ENCODE peak calls at places on chromosomes 7 and 10, in six cellular contexts. One of them, this sample, is unnamed. For H3K9me3, the result is how much of the 10 kb centered on the place peaks cover.

GRCh38 chr7:84913731-84914130 is 273.1 kb downstream of the SEMA3D start:
- DNase-seq in PC-9: no peak
- DNase-seq in heart right ventricle: no peak
- DNase-seq in OCI-LY7: no peak
- DNase-seq in CD8-positive, alpha-beta T cell: no peak
- DNase-seq in tibial artery: no peak
- DNase-seq in this sample: no peak

GRCh38 chr7:43522406-43523156 is 60.3 kb upstream of the STK17A start:
- DNase-seq in tibial artery: no peak
- DNase-seq in heart right ventricle: no peak
- DNase-seq in OCI-LY7: no peak
- DNase-seq in PC-9: no peak
- DNase-seq in CD8-positive, alpha-beta T cell: no peak
- DNase-seq in this sample: no peak

GRCh38 chr10:70657036-70657435 is 15.3 kb upstream of the ADAMTS14 start:
- DNase-seq in heart right ventricle: no peak
- DNase-seq in CD8-positive, alpha-beta T cell: no peak
- DNase-seq in tibial artery: no peak
- DNase-seq in PC-9: no peak
- DNase-seq in OCI-LY7: no peak
- DNase-seq in this sample: no peak

GRCh38 chr7:151245360-151246160 is 2.9 kb downstream of the SMARCD3 start:
- DNase-seq in tibial artery: no peak
- DNase-seq in heart right ventricle: no peak
- DNase-seq in OCI-LY7: peak
- DNase-seq in PC-9: no peak
- DNase-seq in CD8-positive, alpha-beta T cell: peak
- DNase-seq in this sample: no peak

GRCh38 chr10:36017141-36017540 is 375.0 kb upstream of the FZD8 start:
- DNase-seq in CD8-positive, alpha-beta T cell: no peak
- DNase-seq in heart right ventricle: no peak
- DNase-seq in OCI-LY7: no peak
- DNase-seq in PC-9: no peak
- DNase-seq in tibial artery: no peak
- DNase-seq in this sample: no peak

GRCh38 chr10:112628951-112629604 is 182.1 kb downstream of the VTI1A start:
- DNase-seq in OCI-LY7: no peak
- DNase-seq in tibial artery: no peak
- DNase-seq in heart right ventricle: no peak
- DNase-seq in PC-9: no peak
- DNase-seq in CD8-positive, alpha-beta T cell: no peak
- DNase-seq in this sample: no peak

GRCh38 chr7:1286946-1287628 is 54.4 kb downstream of the UNCX start:
- DNase-seq in PC-9: no peak
- DNase-seq in OCI-LY7: no peak
- DNase-seq in CD8-positive, alpha-beta T cell: no peak
- DNase-seq in heart right ventricle: no peak
- DNase-seq in tibial artery: no peak
- DNase-seq in this sample: no peak

GRCh38 chr10:35949820-35950219 is 307.7 kb upstream of the FZD8 start:
- DNase-seq in heart right ventricle: no peak
- DNase-seq in PC-9: no peak
- DNase-seq in OCI-LY7: no peak
- DNase-seq in tibial artery: no peak
- DNase-seq in CD8-positive, alpha-beta T cell: no peak
- DNase-seq in this sample: no peak

GRCh38 chr10:21191512-21191911 is 294.4 kb upstream of the NEBL start:
- DNase-seq in tibial artery: no peak
- DNase-seq in PC-9: peak
- DNase-seq in OCI-LY7: no peak
- DNase-seq in CD8-positive, alpha-beta T cell: no peak
- DNase-seq in heart right ventricle: no peak
- DNase-seq in this sample: no peak

GRCh38 chr7:99860281-99861127 is 16.3 kb downstream of the OR2AE1 start:
- DNase-seq in tibial artery: peak
- DNase-seq in PC-9: peak
- DNase-seq in OCI-LY7: no peak
- DNase-seq in CD8-positive, alpha-beta T cell: no peak
- DNase-seq in heart right ventricle: no peak
- DNase-seq in this sample: peak

GRCh38 chr10:79406683-79407396 is 38.6 kb downstream of the ZCCHC24 start:
- DNase-seq in heart right ventricle: no peak
- DNase-seq in PC-9: no peak
- DNase-seq in CD8-positive, alpha-beta T cell: no peak
- DNase-seq in OCI-LY7: no peak
- DNase-seq in tibial artery: peak
- DNase-seq in this sample: no peak

GRCh38 chr10:75512534-75512933 is 81.1 kb downstream of the LRMDA start:
- DNase-seq in OCI-LY7: no peak
- DNase-seq in CD8-positive, alpha-beta T cell: no peak
- DNase-seq in heart right ventricle: no peak
- DNase-seq in PC-9: no peak
- DNase-seq in tibial artery: no peak
- DNase-seq in this sample: no peak

GRCh38 chr7:106655703-106656498 is 5.1 kb downstream of the CCDC71L start:
- DNase-seq in CD8-positive, alpha-beta T cell: no peak
- DNase-seq in PC-9: no peak
- DNase-seq in OCI-LY7: no peak
- DNase-seq in tibial artery: no peak
- DNase-seq in heart right ventricle: no peak
- DNase-seq in this sample: no peak

DNA sequence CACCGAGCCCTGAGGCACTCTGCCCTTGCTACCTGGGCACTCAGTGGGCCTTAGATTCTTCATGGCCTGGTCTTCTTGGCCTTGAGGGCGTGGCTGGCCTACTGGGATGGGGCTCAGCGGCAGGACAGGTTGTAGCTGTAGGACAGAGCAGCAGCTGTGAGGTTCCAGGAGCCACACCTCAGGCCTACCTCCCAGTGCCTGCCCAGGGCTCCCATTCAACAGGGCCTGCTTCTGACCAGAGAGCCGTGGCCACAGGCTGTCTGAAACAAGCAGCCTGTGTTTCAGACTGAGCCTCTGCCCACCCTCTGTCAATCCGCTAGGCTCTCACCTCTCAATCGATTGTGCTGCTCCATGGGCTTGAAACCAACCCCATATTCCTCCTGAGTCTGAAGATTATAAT is 928.0 kb upstream of the ZNF722 start:
- DNase-seq in heart right ventricle: no peak
- DNase-seq in OCI-LY7: no peak
- DNase-seq in CD8-positive, alpha-beta T cell: no peak
- DNase-seq in tibial artery: peak
- DNase-seq in PC-9: no peak
- DNase-seq in this sample: no peak
- H3K9me3 ChIP-seq in heart right ventricle: under half
- H3K9me3 ChIP-seq in OCI-LY7: under half
- H3K9me3 ChIP-seq in CD8-positive, alpha-beta T cell: under half
- H3K9me3 ChIP-seq in tibial artery: under half
- H3K9me3 ChIP-seq in PC-9: under half
- H3K9me3 ChIP-seq in this sample: half or more

GRCh38 chr7:70775570-70776156 is 356.3 kb upstream of the GALNT17 start:
- DNase-seq in heart right ventricle: no peak
- DNase-seq in PC-9: no peak
- DNase-seq in tibial artery: no peak
- DNase-seq in OCI-LY7: peak
- DNase-seq in CD8-positive, alpha-beta T cell: no peak
- DNase-seq in this sample: no peak
- TF ChIP-seq CTCF in heart right ventricle: no peak
- TF ChIP-seq CTCF in PC-9: no peak
- TF ChIP-seq CTCF in tibial artery: no peak
- TF ChIP-seq CTCF in OCI-LY7: peak
- TF ChIP-seq CTCF in CD8-positive, alpha-beta T cell: no peak
- TF ChIP-seq CTCF in this sample: peak

GRCh38 chr10:43151371-43151770 is 13.1 kb downstream of the CSGALNACT2 start:
- DNase-seq in OCI-LY7: no peak
- DNase-seq in CD8-positive, alpha-beta T cell: no peak
- DNase-seq in heart right ventricle: no peak
- DNase-seq in PC-9: no peak
- DNase-seq in tibial artery: no peak
- DNase-seq in this sample: no peak
- H3K9me3 ChIP-seq in OCI-LY7: under half
- H3K9me3 ChIP-seq in CD8-positive, alpha-beta T cell: under half
- H3K9me3 ChIP-seq in heart right ventricle: under half
- H3K9me3 ChIP-seq in PC-9: under half
- H3K9me3 ChIP-seq in tibial artery: under half
- H3K9me3 ChIP-seq in this sample: under half

GRCh38 chr10:3068968-3069737 is 1.8 kb downstream of the PFKP start:
- DNase-seq in PC-9: no peak
- DNase-seq in heart right ventricle: no peak
- DNase-seq in tibial artery: no peak
- DNase-seq in CD8-positive, alpha-beta T cell: no peak
- DNase-seq in OCI-LY7: peak
- DNase-seq in this sample: no peak
- TF ChIP-seq CTCF in PC-9: no peak
- TF ChIP-seq CTCF in heart right ventricle: no peak
- TF ChIP-seq CTCF in tibial artery: no peak
- TF ChIP-seq CTCF in CD8-positive, alpha-beta T cell: no peak
- TF ChIP-seq CTCF in OCI-LY7: peak
- TF ChIP-seq CTCF in this sample: no peak

DNA sequence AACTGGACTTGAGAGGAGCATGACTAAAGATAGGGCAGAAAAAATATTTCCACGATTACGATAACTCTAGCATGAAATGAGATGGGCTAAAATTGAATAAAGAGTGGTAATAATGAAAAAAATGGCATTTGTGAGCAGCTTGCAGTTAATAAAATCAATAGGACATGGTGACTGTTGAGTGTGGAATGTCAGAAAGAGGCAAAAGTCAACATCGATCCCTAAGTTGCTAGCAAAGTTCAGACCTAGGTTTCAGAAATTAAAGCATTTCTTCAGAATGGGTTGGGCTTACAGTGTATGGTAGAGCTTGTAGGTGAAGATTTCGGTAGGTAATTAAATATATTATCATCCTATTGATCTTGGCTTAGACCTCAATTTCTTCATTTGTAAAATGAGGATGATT is 656.7 kb upstream of the NRG3 start:
- DNase-seq in heart right ventricle: no peak
- DNase-seq in tibial artery: no peak
- DNase-seq in OCI-LY7: no peak
- DNase-seq in PC-9: no peak
- DNase-seq in CD8-positive, alpha-beta T cell: no peak
- DNase-seq in this sample: no peak
- H3K9me3 ChIP-seq in heart right ventricle: under half
- H3K9me3 ChIP-seq in tibial artery: under half
- H3K9me3 ChIP-seq in OCI-LY7: under half
- H3K9me3 ChIP-seq in PC-9: under half
- H3K9me3 ChIP-seq in CD8-positive, alpha-beta T cell: under half
- H3K9me3 ChIP-seq in this sample: under half

DNA sequence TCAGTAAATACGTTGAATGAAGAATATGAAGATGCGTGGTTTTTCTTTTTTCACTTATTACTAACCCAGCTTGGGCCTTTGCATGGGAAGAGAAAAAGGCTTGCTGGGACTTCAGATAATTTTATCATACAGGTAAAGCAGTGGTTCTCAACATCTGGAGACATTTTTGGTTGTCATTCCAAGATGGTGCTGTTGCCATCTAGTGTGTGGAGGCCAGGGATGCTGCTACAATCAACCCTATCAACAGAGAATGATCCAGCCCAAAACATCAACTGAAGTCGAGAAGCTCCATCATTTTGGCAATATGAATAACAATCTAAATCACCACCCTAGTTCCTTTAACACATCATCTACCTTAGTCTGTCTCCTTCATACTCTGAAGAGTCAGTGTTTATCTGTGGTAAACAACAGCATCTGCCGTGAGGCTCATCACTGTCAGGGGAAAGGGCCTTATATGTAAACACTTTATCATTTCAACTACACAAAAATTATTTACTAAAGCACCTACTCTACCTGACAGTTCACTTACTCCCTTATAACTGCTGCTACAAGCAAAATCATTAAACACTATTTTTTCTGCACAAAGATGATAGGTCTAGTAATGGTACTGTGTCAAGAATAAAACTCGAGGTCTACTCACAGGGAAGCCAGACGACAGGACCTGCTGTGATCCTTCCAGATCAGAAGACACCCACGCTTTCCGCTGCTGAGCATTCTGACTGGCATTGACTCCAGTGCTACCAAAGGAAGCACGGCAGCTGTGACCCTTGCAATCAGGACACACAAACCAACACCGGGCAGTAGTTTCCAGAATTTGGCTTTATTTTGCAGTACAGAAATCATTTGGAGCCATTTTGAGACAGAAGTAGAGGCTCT is 48.6 kb downstream of the GDI2 start:
- DNase-seq in PC-9: no peak
- DNase-seq in OCI-LY7: no peak
- DNase-seq in CD8-positive, alpha-beta T cell: no peak
- DNase-seq in heart right ventricle: no peak
- DNase-seq in tibial artery: no peak
- DNase-seq in this sample: no peak
- TF ChIP-seq CTCF in PC-9: no peak
- TF ChIP-seq CTCF in OCI-LY7: peak
- TF ChIP-seq CTCF in CD8-positive, alpha-beta T cell: no peak
- TF ChIP-seq CTCF in heart right ventricle: no peak
- TF ChIP-seq CTCF in tibial artery: no peak
- TF ChIP-seq CTCF in this sample: no peak